ENCODE peak calls at places on chromosomes 12 and 14, in seven cellular contexts. One of them, this sample, is unnamed.
A peak's percentile ranks its signal among the peaks of the same experiment; 100 is the strongest.

GRCh38 chr14:69077841-69078240 is 75.1 kb downstream of the DCAF5 start:
- DNase-seq in endothelial cell: no peak
- DNase-seq in A549: peak; percentile 31
- DNase-seq in fibroblast of mammary gland: peak; percentile 78
- DNase-seq in gastrocnemius medialis: no peak
- DNase-seq in endodermal cell: no peak
- DNase-seq in HFF-Myc: no peak
- DNase-seq in this sample: peak; percentile 90

GRCh38 chr14:95518045-95518751 is 1.7 kb upstream of the SYNE3 start:
- DNase-seq in endothelial cell: no peak
- DNase-seq in A549: no peak
- DNase-seq in fibroblast of mammary gland: no peak
- DNase-seq in gastrocnemius medialis: no peak
- DNase-seq in endodermal cell: no peak
- DNase-seq in HFF-Myc: no peak
- DNase-seq in this sample: peak; percentile 11

GRCh38 chr12:56657416-56658379 is 11.9 kb upstream of the ATP5F1B start:
- DNase-seq in endothelial cell: no peak
- DNase-seq in A549: no peak
- DNase-seq in fibroblast of mammary gland: peak; percentile 23
- DNase-seq in gastrocnemius medialis: no peak
- DNase-seq in endodermal cell: peak; percentile 36
- DNase-seq in HFF-Myc: no peak
- DNase-seq in this sample: peak; percentile 58

GRCh38 chr14:95432152-95433093 is 84.0 kb downstream of the SYNE3 start:
- DNase-seq in endothelial cell: peak; percentile 78
- DNase-seq in A549: peak; percentile 65
- DNase-seq in fibroblast of mammary gland: peak; percentile 25
- DNase-seq in gastrocnemius medialis: no peak
- DNase-seq in endodermal cell: peak; percentile 89
- DNase-seq in HFF-Myc: no peak
- DNase-seq in this sample: peak; percentile 40

GRCh38 chr12:96244826-96245225 is 50.7 kb downstream of the ELK3 start:
- DNase-seq in endothelial cell: no peak
- DNase-seq in A549: no peak
- DNase-seq in fibroblast of mammary gland: no peak
- DNase-seq in gastrocnemius medialis: no peak
- DNase-seq in endodermal cell: peak; percentile 35
- DNase-seq in HFF-Myc: no peak
- DNase-seq in this sample: no peak

GRCh38 chr12:67671892-67672291 is 23.3 kb downstream of the DYRK2 start:
- DNase-seq in endothelial cell: no peak
- DNase-seq in A549: no peak
- DNase-seq in fibroblast of mammary gland: no peak
- DNase-seq in gastrocnemius medialis: no peak
- DNase-seq in endodermal cell: no peak
- DNase-seq in HFF-Myc: no peak
- DNase-seq in this sample: no peak

GRCh38 chr12:123115409-123116111 is 35.3 kb downstream of the PITPNM2 start:
- DNase-seq in endothelial cell: no peak
- DNase-seq in A549: no peak
- DNase-seq in fibroblast of mammary gland: peak; percentile 90
- DNase-seq in gastrocnemius medialis: peak; percentile 64
- DNase-seq in endodermal cell: peak; percentile 50
- DNase-seq in HFF-Myc: peak; percentile 47
- DNase-seq in this sample: peak; percentile 47

GRCh38 chr14:34804933-34805332 is 70.2 kb downstream of the BAZ1A start:
- DNase-seq in endothelial cell: no peak
- DNase-seq in A549: no peak
- DNase-seq in fibroblast of mammary gland: no peak
- DNase-seq in gastrocnemius medialis: no peak
- DNase-seq in endodermal cell: no peak
- DNase-seq in HFF-Myc: no peak
- DNase-seq in this sample: no peak

GRCh38 chr12:33628087-33628486 is 188.5 kb upstream of the SYT10 start:
- DNase-seq in endothelial cell: no peak
- DNase-seq in A549: no peak
- DNase-seq in fibroblast of mammary gland: no peak
- DNase-seq in gastrocnemius medialis: no peak
- DNase-seq in endodermal cell: no peak
- DNase-seq in HFF-Myc: no peak
- DNase-seq in this sample: peak; percentile 19

GRCh38 chr14:77053046-77053841 is 24.7 kb upstream of the IRF2BPL start:
- DNase-seq in endothelial cell: peak; percentile 89
- DNase-seq in A549: no peak
- DNase-seq in fibroblast of mammary gland: no peak
- DNase-seq in gastrocnemius medialis: peak; percentile 54
- DNase-seq in endodermal cell: peak; percentile 95
- DNase-seq in HFF-Myc: no peak
- DNase-seq in this sample: peak; percentile 57

GRCh38 chr14:65432361-65432948 is 19.9 kb downstream of the FUT8 start:
- DNase-seq in endothelial cell: no peak
- DNase-seq in A549: no peak
- DNase-seq in fibroblast of mammary gland: no peak
- DNase-seq in gastrocnemius medialis: no peak
- DNase-seq in endodermal cell: no peak
- DNase-seq in HFF-Myc: no peak
- DNase-seq in this sample: peak; percentile 29

GRCh38 chr12:88011755-88012154 is 17.4 kb downstream of the C12orf50 start:
- DNase-seq in endothelial cell: no peak
- DNase-seq in A549: no peak
- DNase-seq in fibroblast of mammary gland: no peak
- DNase-seq in gastrocnemius medialis: no peak
- DNase-seq in endodermal cell: no peak
- DNase-seq in HFF-Myc: no peak
- DNase-seq in this sample: no peak

GRCh38 chr14:25406818-25407217 is 356.9 kb upstream of the STXBP6 start:
- DNase-seq in endothelial cell: peak; percentile 65
- DNase-seq in A549: no peak
- DNase-seq in fibroblast of mammary gland: peak; percentile 52
- DNase-seq in gastrocnemius medialis: no peak
- DNase-seq in endodermal cell: peak; percentile 81
- DNase-seq in HFF-Myc: no peak
- DNase-seq in this sample: peak; percentile 52

GRCh38 chr12:94152292-94153083 is 4.1 kb downstream of the PLXNC1 start:
- DNase-seq in endothelial cell: no peak
- DNase-seq in A549: no peak
- DNase-seq in fibroblast of mammary gland: no peak
- DNase-seq in gastrocnemius medialis: no peak
- DNase-seq in endodermal cell: no peak
- DNase-seq in HFF-Myc: no peak
- DNase-seq in this sample: no peak

GRCh38 chr12:104686196-104686595 is 229.4 kb downstream of the CHST11 start:
- DNase-seq in endothelial cell: no peak
- DNase-seq in A549: peak; percentile 41
- DNase-seq in fibroblast of mammary gland: peak; percentile 48
- DNase-seq in gastrocnemius medialis: no peak
- DNase-seq in endodermal cell: no peak
- DNase-seq in HFF-Myc: no peak
- DNase-seq in this sample: peak; percentile 40

GRCh38 chr14:91719839-91720238 is 12.0 kb downstream of the CATSPERB start:
- DNase-seq in endothelial cell: no peak
- DNase-seq in A549: no peak
- DNase-seq in fibroblast of mammary gland: no peak
- DNase-seq in gastrocnemius medialis: no peak
- DNase-seq in endodermal cell: no peak
- DNase-seq in HFF-Myc: no peak
- DNase-seq in this sample: no peak

GRCh38 chr14:57085801-57086200 is 182.9 kb downstream of the EXOC5 start:
- DNase-seq in endothelial cell: no peak
- DNase-seq in A549: no peak
- DNase-seq in fibroblast of mammary gland: no peak
- DNase-seq in gastrocnemius medialis: no peak
- DNase-seq in endodermal cell: no peak
- DNase-seq in HFF-Myc: no peak
- DNase-seq in this sample: peak; percentile 40

GRCh38 chr14:102029956-102030355 is 56.9 kb downstream of the HSP90AA1 start:
- DNase-seq in endothelial cell: no peak
- DNase-seq in A549: no peak
- DNase-seq in fibroblast of mammary gland: peak; percentile 33
- DNase-seq in gastrocnemius medialis: no peak
- DNase-seq in endodermal cell: no peak
- DNase-seq in HFF-Myc: no peak
- DNase-seq in this sample: no peak

GRCh38 chr12:105226219-105226618 is 9.8 kb downstream of the APPL2 start:
- DNase-seq in endothelial cell: no peak
- DNase-seq in A549: no peak
- DNase-seq in fibroblast of mammary gland: peak; percentile 98
- DNase-seq in gastrocnemius medialis: peak; percentile 72
- DNase-seq in endodermal cell: no peak
- DNase-seq in HFF-Myc: peak; percentile 83
- DNase-seq in this sample: no peak

GRCh38 chr14:102481371-102481770 is 28.2 kb downstream of the ANKRD9 start:
- DNase-seq in endothelial cell: no peak
- DNase-seq in A549: no peak
- DNase-seq in fibroblast of mammary gland: no peak
- DNase-seq in gastrocnemius medialis: no peak
- DNase-seq in endodermal cell: no peak
- DNase-seq in HFF-Myc: no peak
- DNase-seq in this sample: no peak

GRCh38 chr12:95147836-95148235 is 69.4 kb downstream of the FGD6 start:
- DNase-seq in endothelial cell: no peak
- DNase-seq in A549: no peak
- DNase-seq in fibroblast of mammary gland: no peak
- DNase-seq in gastrocnemius medialis: no peak
- DNase-seq in endodermal cell: no peak
- DNase-seq in HFF-Myc: no peak
- DNase-seq in this sample: no peak

GRCh38 chr14:90454041-90455000 is 57.5 kb downstream of the CALM1 start:
- DNase-seq in endothelial cell: peak; percentile 84
- DNase-seq in A549: peak; percentile 67
- DNase-seq in fibroblast of mammary gland: peak; percentile 78
- DNase-seq in gastrocnemius medialis: no peak
- DNase-seq in endodermal cell: peak; percentile 99
- DNase-seq in HFF-Myc: peak; percentile 45
- DNase-seq in this sample: peak; percentile 85

GRCh38 chr12:55720894-55721444 is 776 bp downstream of the RDH5 start:
- DNase-seq in endothelial cell: peak; percentile 38
- DNase-seq in A549: peak; percentile 57
- DNase-seq in fibroblast of mammary gland: peak; percentile 98
- DNase-seq in gastrocnemius medialis: peak; percentile 93
- DNase-seq in endodermal cell: peak; percentile 89
- DNase-seq in HFF-Myc: peak; percentile 88
- DNase-seq in this sample: peak; percentile 87

DNA sequence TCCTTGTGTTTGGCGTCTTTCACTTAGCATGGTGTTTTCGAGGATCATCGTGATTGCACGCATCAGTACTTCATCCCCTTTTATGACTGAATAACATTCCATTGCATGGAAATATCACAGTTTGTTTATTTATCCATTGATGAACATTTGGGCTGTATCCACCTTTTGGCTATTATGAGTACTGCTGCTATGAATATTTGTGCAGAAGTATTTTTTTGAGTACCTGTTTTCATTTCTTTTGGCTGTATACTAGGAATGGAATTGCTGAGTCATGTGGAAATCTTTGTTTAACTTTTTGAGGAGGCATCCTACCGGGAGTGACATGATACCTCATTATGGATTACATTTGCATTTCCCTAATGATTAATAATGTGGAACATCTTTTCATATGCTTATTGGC is 66.4 kb downstream of the WNK1 start:
- DNase-seq in endothelial cell: no peak
- DNase-seq in A549: no peak
- DNase-seq in fibroblast of mammary gland: no peak
- DNase-seq in gastrocnemius medialis: no peak
- DNase-seq in endodermal cell: no peak
- DNase-seq in HFF-Myc: no peak
- DNase-seq in this sample: peak; percentile 14
- TF ChIP-seq CTCF in endothelial cell: peak; percentile 21
- TF ChIP-seq CTCF in A549: no peak
- TF ChIP-seq CTCF in fibroblast of mammary gland: peak; percentile 20
- TF ChIP-seq CTCF in gastrocnemius medialis: peak; percentile 22
- TF ChIP-seq CTCF in endodermal cell: peak; percentile 47
- TF ChIP-seq CTCF in HFF-Myc: no peak
- TF ChIP-seq CTCF in this sample: no peak

GRCh38 chr12:85036241-85036707 is at the start of the genes LRRIQ1 and TSPAN19:
- DNase-seq in endothelial cell: peak; percentile 78
- DNase-seq in A549: peak; percentile 75
- DNase-seq in fibroblast of mammary gland: peak; percentile 82
- DNase-seq in gastrocnemius medialis: peak; percentile 36
- DNase-seq in endodermal cell: peak; percentile 97
- DNase-seq in HFF-Myc: peak; percentile 85
- DNase-seq in this sample: peak; percentile 90
- TF ChIP-seq CTCF in endothelial cell: no peak
- TF ChIP-seq CTCF in A549: no peak
- TF ChIP-seq CTCF in fibroblast of mammary gland: no peak
- TF ChIP-seq CTCF in gastrocnemius medialis: no peak
- TF ChIP-seq CTCF in endodermal cell: no peak
- TF ChIP-seq CTCF in HFF-Myc: no peak
- TF ChIP-seq CTCF in this sample: no peak

DNA sequence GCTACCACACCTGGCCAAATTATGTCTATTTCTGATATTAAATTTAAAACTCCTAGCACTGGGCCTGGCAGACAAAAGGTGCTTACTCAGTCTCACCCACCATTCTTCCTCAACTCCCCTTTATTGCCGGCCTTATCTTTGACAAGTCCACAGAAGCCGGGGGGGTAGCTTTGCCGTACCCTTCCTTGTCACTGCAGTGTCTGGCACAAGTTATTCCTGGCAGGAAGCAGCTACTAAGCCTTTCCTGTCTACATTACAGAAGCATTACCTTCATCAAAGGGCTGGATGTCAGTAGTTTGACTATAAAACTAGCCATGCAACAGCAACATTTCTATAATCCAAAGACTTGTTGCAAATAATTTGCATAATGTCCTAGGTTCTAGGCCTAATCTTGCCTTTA is 127.1 kb downstream of the PRICKLE1 start:
- DNase-seq in endothelial cell: no peak
- DNase-seq in A549: no peak
- DNase-seq in fibroblast of mammary gland: no peak
- DNase-seq in gastrocnemius medialis: no peak
- DNase-seq in endodermal cell: no peak
- DNase-seq in HFF-Myc: no peak
- DNase-seq in this sample: no peak
- TF ChIP-seq CTCF in endothelial cell: no peak
- TF ChIP-seq CTCF in A549: no peak
- TF ChIP-seq CTCF in fibroblast of mammary gland: no peak
- TF ChIP-seq CTCF in gastrocnemius medialis: no peak
- TF ChIP-seq CTCF in endodermal cell: no peak
- TF ChIP-seq CTCF in HFF-Myc: no peak
- TF ChIP-seq CTCF in this sample: no peak

DNA sequence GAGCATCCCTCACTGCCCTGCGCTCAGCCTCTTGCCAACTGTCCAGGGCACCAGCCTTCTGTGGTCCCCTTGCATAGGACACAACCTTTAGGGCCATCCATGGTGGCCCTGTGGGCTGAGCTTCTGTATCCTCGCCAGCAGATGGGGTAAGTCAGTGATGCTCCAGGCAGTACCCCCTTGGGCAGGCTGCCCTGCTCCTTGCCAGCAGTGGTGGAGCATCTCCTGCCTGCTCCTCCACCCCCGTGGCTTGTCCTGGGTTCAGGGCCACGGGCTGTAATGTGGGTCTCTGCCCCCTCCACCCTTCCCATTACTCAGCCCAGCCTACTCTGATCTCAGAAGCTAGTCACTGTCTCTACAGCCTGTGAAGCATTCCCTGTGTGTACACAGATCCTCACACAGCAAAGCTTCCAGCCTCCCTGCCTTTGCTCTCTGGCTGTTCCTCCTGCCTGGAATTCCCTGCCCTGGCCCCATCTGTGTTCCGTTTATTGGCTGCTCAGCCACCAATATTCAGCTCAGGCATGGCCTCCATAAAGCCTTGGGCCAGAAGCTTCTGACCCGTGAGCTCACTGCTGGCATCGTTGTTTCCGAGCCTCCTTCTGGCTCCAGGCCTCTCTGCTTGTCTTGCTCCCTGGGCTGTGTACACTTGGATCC is 177.2 kb upstream of the PRMT8 start:
- DNase-seq in endothelial cell: peak; percentile 50
- DNase-seq in A549: peak; percentile 52
- DNase-seq in fibroblast of mammary gland: peak; percentile 20
- DNase-seq in gastrocnemius medialis: no peak
- DNase-seq in endodermal cell: peak; percentile 90
- DNase-seq in HFF-Myc: no peak
- DNase-seq in this sample: no peak
- TF ChIP-seq CTCF in endothelial cell: peak; percentile 58
- TF ChIP-seq CTCF in A549: peak; percentile 35
- TF ChIP-seq CTCF in fibroblast of mammary gland: peak; percentile 19
- TF ChIP-seq CTCF in gastrocnemius medialis: no peak
- TF ChIP-seq CTCF in endodermal cell: peak; percentile 91
- TF ChIP-seq CTCF in HFF-Myc: peak; percentile 55
- TF ChIP-seq CTCF in this sample: peak; percentile 18